ENCODE peak calls at places on chromosomes 11 and 22, in five cellular contexts. J is Calu3, R is NCI-H510A, V is frontal cortex, X is midbrain. U is an unnamed sample.

GRCh38 chr11:116864531-116864930 is 27.1 kb upstream of the APOA1 start:
- DNase-seq in R (no peak), J (no peak), V (no peak), X (no peak), U (no peak)

GRCh38 chr11:94183886-94184264 is 55.2 kb downstream of the PANX1 start:
- DNase-seq in R (no peak), J (peak), X (peak), V (no peak), U (no peak)

GRCh38 chr22:24763872-24764485 is 10.5 kb downstream of the PIWIL3 start:
- DNase-seq in R (no peak), V (no peak), X (no peak), J (no peak), U (no peak)

GRCh38 chr22:19375435-19375834 is 56.1 kb downstream of the HIRA start:
- DNase-seq in R (no peak), J (no peak), X (no peak), V (no peak), U (no peak)

GRCh38 chr11:356610-357009 is 12.7 kb upstream of the B4GALNT4 start:
- DNase-seq in V (no peak), R (no peak), J (no peak), X (no peak), U (no peak)

GRCh38 chr11:76771446-76772099 is 11.6 kb upstream of the TSKU start:
- DNase-seq in X (no peak), R (no peak), V (no peak), J (no peak), U (no peak)

GRCh38 chr11:87212891-87213290 is 175.2 kb downstream of the TMEM135 start:
- DNase-seq in X (no peak), R (no peak), V (no peak), J (no peak), U (peak)

GRCh38 chr22:43698403-43698802 is 113.7 kb downstream of the EFCAB6 start:
- DNase-seq in V (no peak), J (no peak), X (no peak), R (no peak), U (no peak)

GRCh38 chr11:93131709-93132108 is 66.1 kb downstream of the SLC36A4 start:
- DNase-seq in X (no peak), V (no peak), R (no peak), J (no peak), U (no peak)

GRCh38 chr11:62546244-62546936 is at the start of gene AHNAK:
- DNase-seq in V (peak), X (peak), R (peak), J (peak), U (no peak)

GRCh38 chr11:67698247-67698646 is 23.8 kb upstream of the ALDH3B2 start:
- DNase-seq in R (no peak), X (no peak), J (no peak), V (no peak), U (no peak)

U was measured in AG09309.